ENCODE peak calls at places on chromosome 1, in four cellular contexts. W is GM20000; B is CD4-positive, alpha-beta memory T cell; Y is AG04449. S is an unnamed sample.

GRCh38 chr1:41493117-41493536 is 8.6 kb upstream of the EDN2 start:
- DNase-seq in W (no peak), B (no peak), Y (peak), S (no peak)

GRCh38 chr1:46991083-46991923 is 32.2 kb upstream of the CYP4X1 start:
- DNase-seq in W (no peak), B (no peak), Y (no peak), S (no peak)

GRCh38 chr1:160112370-160112769 is 3.2 kb upstream of the ATP1A2 start:
- DNase-seq in W (no peak), B (no peak), Y (no peak), S (no peak)

GRCh38 chr1:220380885-220381284 is 108.6 kb upstream of the RAB3GAP2 start:
- DNase-seq in W (no peak), B (no peak), Y (no peak), S (no peak)

GRCh38 chr1:64167176-64167575 is 36.2 kb upstream of the UBE2U start:
- DNase-seq in W (no peak), B (no peak), Y (peak), S (no peak)

GRCh38 chr1:181107711-181108110 is 19.2 kb downstream of the IER5 start:
- DNase-seq in W (no peak), B (no peak), Y (no peak), S (no peak)

GRCh38 chr1:75134656-75134938 is 409 bp downstream of the LHX8 start:
- DNase-seq in W (no peak), B (no peak), Y (no peak), S (no peak)

GRCh38 chr1:9909222-9910046 is 635 bp downstream of the CTNNBIP1 start:
- DNase-seq in W (peak), B (peak), Y (no peak), S (peak)

GRCh38 chr1:160007577-160008200 is 24.1 kb downstream of the PIGM start:
- DNase-seq in W (peak), B (peak), Y (no peak), S (no peak)

GRCh38 chr1:176866011-176866410 is 298.5 kb downstream of the ASTN1 start:
- DNase-seq in W (no peak), B (no peak), Y (no peak), S (no peak)

GRCh38 chr1:209675567-209676154 is 449 bp downstream of the G0S2 start:
- DNase-seq in W (no peak), B (no peak), Y (no peak), S (peak)

GRCh38 chr1:53175302-53175913 is 21.2 kb upstream of the CPT2 start:
- DNase-seq in W (no peak), B (no peak), Y (no peak), S (no peak)

GRCh38 chr1:171769171-171769570 is 12.3 kb upstream of the METTL13 start:
- DNase-seq in W (no peak), B (no peak), Y (no peak), S (no peak)

GRCh38 chr1:119097380-119097779 is 43.1 kb downstream of the WARS2 start:
- DNase-seq in W (no peak), B (no peak), Y (no peak), S (no peak)

GRCh38 chr1:17212487-17213121 is 7.7 kb downstream of the PADI1 start:
- DNase-seq in W (no peak), B (peak), Y (peak), S (no peak)